ENCODE peak calls at places on chromosomes 2 and 18, in four cellular contexts. P is A172; M is activated naive CD8-positive, alpha-beta T cell treated with anti-CD3 and anti-CD28 coated beads for 36 hours; R is head of caudate nucleus. G is an unnamed sample.

GRCh38 chr2:11850082-11850481 is 103.7 kb downstream of the LPIN1 start:
- DNase-seq in P (no peak), M (no peak), R (peak; percentile 70), G (peak; percentile 89)

GRCh38 chr2:121132054-121132453 is 152.9 kb downstream of the TFCP2L1 start:
- DNase-seq in P (no peak), M (no peak), R (no peak), G (no peak)

GRCh38 chr18:55047546-55047945 is 88.3 kb upstream of the CCDC68 start:
- DNase-seq in P (no peak), M (no peak), R (no peak), G (no peak)

GRCh38 chr18:73677458-73677857 is 470.2 kb downstream of the FBXO15 start:
- DNase-seq in P (no peak), M (no peak), R (no peak), G (no peak)

GRCh38 chr2:181970160-181970794 is 15.4 kb upstream of the PPP1R1C start:
- DNase-seq in P (no peak), M (no peak), R (no peak), G (no peak)

GRCh38 chr2:204033601-204034495 is 97.3 kb downstream of the ICOS start:
- DNase-seq in P (no peak), M (no peak), R (no peak), G (no peak)

GRCh38 chr2:108575132-108575966 is 41.1 kb downstream of the LIMS1 start:
- DNase-seq in P (peak; percentile 49), M (no peak), R (no peak), G (no peak)

GRCh38 chr18:23703057-23703986 is 14.1 kb downstream of the LAMA3 start:
- DNase-seq in P (peak; percentile 74), M (no peak), R (no peak), G (peak; percentile 34)

GRCh38 chr18:2994603-2995432 is 18.1 kb downstream of the LPIN2 start:
- DNase-seq in P (no peak), M (peak; percentile 68), R (no peak), G (no peak)

GRCh38 chr18:11251891-11252270 is 102.5 kb upstream of the PIEZO2 start:
- DNase-seq in P (peak; percentile 19), M (no peak), R (no peak), G (peak; percentile 22)

GRCh38 chr2:182226807-182227206 is 200.0 kb downstream of the PDE1A start:
- DNase-seq in P (no peak), M (no peak), R (no peak), G (no peak)

GRCh38 chr2:27857417-27858172 is 32.6 kb downstream of the RBKS start:
- DNase-seq in P (peak; percentile 71), M (no peak), R (no peak), G (no peak)

GRCh38 chr2:44909831-44910230 is 31.7 kb upstream of the SIX3 start:
- DNase-seq in P (no peak), M (no peak), R (no peak), G (no peak)

GRCh38 chr2:67267238-67267637 is 129.9 kb upstream of the ETAA1 start:
- DNase-seq in P (no peak), M (no peak), R (no peak), G (no peak)

GRCh38 chr18:61531182-61531581 is 198.0 kb downstream of the CDH20 start:
- DNase-seq in P (no peak), M (no peak), R (peak; percentile 51), G (peak; percentile 81)

GRCh38 chr2:209208211-209208610 is 215.6 kb upstream of the MAP2 start:
- DNase-seq in P (peak; percentile 35), M (no peak), R (peak; percentile 25), G (peak; percentile 48)

GRCh38 chr2:120934891-120935338 is 199.2 kb downstream of the GLI2 start:
- DNase-seq in P (peak; percentile 96), M (no peak), R (no peak), G (no peak)

G was measured in Ammon's horn.